ENCODE peak calls at places on chromosome 9, in nine cellular contexts. S is psoas muscle; E is uterus; A is fibroblast of lung; I is adipocyte; W is stomach; G is small intestine; T is CD4-positive, alpha-beta T cell; V is naive thymus-derived CD4-positive, alpha-beta T cell. P is an unnamed sample.
A peak's percentile ranks its signal among the peaks of the same experiment; 100 is the strongest.

GRCh38 chr9:119758990-119759389 is 389.8 kb upstream of the BRINP1 start:
- DNase-seq in S (no peak), E (no peak), A (no peak), I (no peak), W (no peak), G (no peak), T (no peak), V (no peak), P (no peak)

GRCh38 chr9:26292943-26293342 is 599.7 kb downstream of the CAAP1 start:
- DNase-seq in S (no peak), E (no peak), A (no peak), I (peak; percentile 57), W (no peak), G (no peak), T (no peak), V (no peak), P (no peak)

GRCh38 chr9:677461-678097 is 163.9 kb upstream of the DMRT1 start:
- DNase-seq in S (no peak), E (no peak), A (peak; percentile 27), I (no peak), W (no peak), G (peak; percentile 22), T (no peak), V (no peak), P (no peak)

GRCh38 chr9:100437860-100438805 is 11.2 kb downstream of the MSANTD3 start:
- DNase-seq in S (peak; percentile 60), E (peak; percentile 51), A (peak; percentile 84), I (peak; percentile 93), W (peak; percentile 79), G (peak; percentile 74), T (peak; percentile 59), V (peak; percentile 56), P (no peak)

GRCh38 chr9:114186793-114187289 is 31.5 kb downstream of the COL27A1 start:
- DNase-seq in S (no peak), E (no peak), A (no peak), I (no peak), W (no peak), G (no peak), T (no peak), V (no peak), P (no peak)

GRCh38 chr9:88193766-88194165 is 55.5 kb upstream of the SPATA31C2 start:
- DNase-seq in S (no peak), E (no peak), A (no peak), I (no peak), W (no peak), G (peak; percentile 33), T (no peak), V (no peak), P (no peak)

GRCh38 chr9:32928912-32929311 is 72.5 kb downstream of the APTX start:
- DNase-seq in S (no peak), E (no peak), A (no peak), I (no peak), W (no peak), G (no peak), T (no peak), V (no peak), P (no peak)

GRCh38 chr9:120876842-120877240 is at the start of gene PHF19:
- DNase-seq in S (peak; percentile 70), E (peak; percentile 59), A (peak; percentile 42), I (peak; percentile 72), W (no peak), G (no peak), T (no peak), V (peak; percentile 27), P (no peak)

GRCh38 chr9:95750725-95751644 is 124.5 kb upstream of the ERCC6L2 start:
- DNase-seq in S (no peak), E (no peak), A (no peak), I (no peak), W (no peak), G (peak; percentile 38), T (no peak), V (peak; percentile 65), P (no peak)

GRCh38 chr9:86168256-86168655 is 68.9 kb upstream of the GOLM1 start:
- DNase-seq in S (no peak), E (no peak), A (no peak), I (no peak), W (no peak), G (no peak), T (no peak), V (no peak), P (no peak)

GRCh38 chr9:112487008-112487798 is 576 bp downstream of the KIAA1958 start:
- DNase-seq in S (peak; percentile 75), E (peak; percentile 52), A (peak; percentile 55), I (peak; percentile 71), W (peak; percentile 65), G (peak; percentile 45), T (peak; percentile 39), V (peak; percentile 60), P (no peak)

GRCh38 chr9:19976226-19976625 is 187.4 kb upstream of the SLC24A2 start:
- DNase-seq in S (no peak), E (no peak), A (no peak), I (no peak), W (no peak), G (no peak), T (no peak), V (peak; percentile 50), P (no peak)

GRCh38 chr9:133862585-133863041 is 124.5 kb upstream of the SARDH start:
- DNase-seq in S (peak; percentile 75), E (no peak), A (no peak), I (no peak), W (peak; percentile 30), G (no peak), T (no peak), V (no peak), P (no peak)

GRCh38 chr9:16721972-16722371 is 148.5 kb downstream of the BNC2 start:
- DNase-seq in S (peak; percentile 76), E (peak; percentile 79), A (peak; percentile 89), I (no peak), W (no peak), G (no peak), T (no peak), V (no peak), P (no peak)

GRCh38 chr9:133098104-133098754 is 22.8 kb downstream of the RALGDS start:
- DNase-seq in S (no peak), E (no peak), A (no peak), I (no peak), W (no peak), G (no peak), T (no peak), V (no peak), P (no peak)

GRCh38 chr9:68705636-68706578 is 867 bp downstream of the PIP5K1B start:
- DNase-seq in S (peak; percentile 64), E (no peak), A (peak; percentile 11), I (no peak), W (no peak), G (peak; percentile 59), T (no peak), V (no peak), P (no peak)

GRCh38 chr9:111167341-111167740 is 129.1 kb upstream of the LPAR1 start:
- DNase-seq in S (no peak), E (no peak), A (no peak), I (no peak), W (no peak), G (no peak), T (no peak), V (no peak), P (no peak)

GRCh38 chr9:80797841-80798688 is 891.3 kb downstream of the TLE1 start:
- DNase-seq in S (no peak), E (peak; percentile 67), A (peak; percentile 90), I (peak; percentile 91), W (no peak), G (no peak), T (no peak), V (no peak), P (peak; percentile 22)

GRCh38 chr9:120708526-120709224 is 5.6 kb downstream of the MEGF9 start:
- DNase-seq in S (no peak), E (no peak), A (peak; percentile 75), I (peak; percentile 38), W (no peak), G (no peak), T (no peak), V (no peak), P (no peak)

GRCh38 chr9:112921549-112921948 is 30.9 kb upstream of the SLC46A2 start:
- DNase-seq in S (no peak), E (no peak), A (peak; percentile 65), I (peak; percentile 76), W (no peak), G (peak; percentile 65), T (no peak), V (no peak), P (no peak)

GRCh38 chr9:18059043-18059442 is 414.9 kb upstream of the ADAMTSL1 start:
- DNase-seq in S (no peak), E (no peak), A (no peak), I (no peak), W (no peak), G (peak; percentile 53), T (no peak), V (no peak), P (no peak)

DNA sequence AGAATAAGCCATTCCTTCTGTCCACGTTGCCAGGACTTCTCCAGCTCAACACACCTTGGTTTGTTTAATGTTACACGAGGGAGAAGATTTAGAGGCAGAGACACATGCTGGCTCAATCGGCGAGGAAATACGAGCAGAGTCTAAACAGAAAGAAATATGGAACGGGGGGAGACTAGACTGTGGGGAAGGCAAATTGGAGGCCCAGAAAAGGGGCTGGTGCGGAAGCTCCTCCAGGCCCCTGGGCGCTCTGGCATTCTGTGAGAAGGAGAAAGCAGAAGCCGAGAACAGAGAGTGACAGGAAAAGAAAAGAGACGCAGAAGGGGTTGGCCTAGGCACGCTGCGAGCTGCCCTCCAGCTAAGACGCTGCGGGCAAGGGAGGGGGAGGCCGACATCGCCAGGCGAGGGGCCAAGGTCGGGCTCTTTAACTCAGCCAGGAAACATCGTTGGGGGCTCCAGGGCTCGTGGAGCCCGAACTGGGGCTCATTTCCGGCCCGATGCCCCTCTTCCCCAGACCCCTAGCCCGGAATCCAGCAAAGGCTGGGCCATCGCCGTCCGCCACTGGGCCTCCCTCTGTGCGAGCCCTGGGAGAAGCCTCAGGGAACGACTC is 3.2 kb upstream of the PAX5 start:
- DNase-seq in S (peak; percentile 50), E (no peak), A (peak; percentile 17), I (no peak), W (no peak), G (no peak), T (no peak), V (no peak), P (no peak)
- H3K27me3 ChIP-seq in S (peaks cover 100% of the 10 kb centered on the region), E (peaks cover 77% of the 10 kb centered on the region), A (peaks cover 89% of the 10 kb centered on the region), I (peaks cover 97% of the 10 kb centered on the region), W (peaks cover 80% of the 10 kb centered on the region), G (peaks cover 5% of the 10 kb centered on the region), T (peaks cover 83% of the 10 kb centered on the region), V (peaks cover 62% of the 10 kb centered on the region), P (peaks cover 98% of the 10 kb centered on the region)

GRCh38 chr9:97500263-97500662 is 1.2 kb upstream of the TMOD1 start:
- DNase-seq in S (no peak), E (no peak), A (no peak), I (no peak), W (no peak), G (no peak), T (no peak), V (no peak), P (no peak)
- H3K27me3 ChIP-seq in S (no peaks in the 10 kb centered on the region), E (no peaks in the 10 kb centered on the region), A (peaks cover 30% of the 10 kb centered on the region), I (peaks cover 27% of the 10 kb centered on the region), W (peaks cover 18% of the 10 kb centered on the region), G (no peaks in the 10 kb centered on the region), T (peaks cover 45% of the 10 kb centered on the region), V (peaks cover 4% of the 10 kb centered on the region), P (no peaks in the 10 kb centered on the region)

GRCh38 chr9:131260751-131261452 is 15.4 kb downstream of the FAM78A start:
- DNase-seq in S (no peak), E (no peak), A (no peak), I (no peak), W (no peak), G (no peak), T (no peak), V (no peak), P (no peak)
- H3K27me3 ChIP-seq in S (no peaks in the 10 kb centered on the region), E (no peaks in the 10 kb centered on the region), A (no peaks in the 10 kb centered on the region), I (no peaks in the 10 kb centered on the region), W (no peaks in the 10 kb centered on the region), G (no peaks in the 10 kb centered on the region), T (no peaks in the 10 kb centered on the region), V (no peaks in the 10 kb centered on the region), P (no peaks in the 10 kb centered on the region)

GRCh38 chr9:116152390-116152789 is 1.2 kb upstream of the PAPPA start:
- DNase-seq in S (no peak), E (no peak), A (peak; percentile 77), I (peak; percentile 80), W (no peak), G (no peak), T (no peak), V (no peak), P (no peak)
- H3K27me3 ChIP-seq in S (peaks cover 40% of the 10 kb centered on the region), E (no peaks in the 10 kb centered on the region), A (no peaks in the 10 kb centered on the region), I (no peaks in the 10 kb centered on the region), W (peaks cover 19% of the 10 kb centered on the region), G (no peaks in the 10 kb centered on the region), T (peaks cover 49% of the 10 kb centered on the region), V (no peaks in the 10 kb centered on the region), P (no peaks in the 10 kb centered on the region)